ENCODE peak calls at places on chromosome 2, in eight cellular contexts. P, J, L, U, R, E, H and Z are unnamed samples.

GRCh38 chr2:46179037-46179621 is 118.1 kb upstream of the EPAS1 start:
- DNase-seq in P (peak; percentile 58), J (peak; percentile 78), L (peak; percentile 17), U (peak; percentile 93), R (peak; percentile 78), E (no peak), H (peak; percentile 97), Z (peak; percentile 99)

GRCh38 chr2:105517814-105518705 is 119.2 kb upstream of the FHL2 start:
- DNase-seq in P (no peak), J (no peak), L (peak; percentile 46), U (peak; percentile 63), R (peak; percentile 85), E (no peak), H (peak; percentile 90), Z (peak; percentile 73)

GRCh38 chr2:42722328-42723190 is 41.4 kb downstream of the OXER1 start:
- DNase-seq in P (peak; percentile 72), J (peak; percentile 55), L (peak; percentile 68), U (peak; percentile 86), R (peak; percentile 29), E (no peak), H (peak; percentile 92), Z (peak; percentile 85)

GRCh38 chr2:20868377-20868776 is 45.5 kb upstream of the LDAH start:
- DNase-seq in P (peak; percentile 67), J (peak; percentile 15), L (no peak), U (no peak), R (no peak), E (no peak), H (no peak), Z (no peak)

GRCh38 chr2:222799262-222799918 is 61.4 kb upstream of the ACSL3 start:
- DNase-seq in P (no peak), J (no peak), L (no peak), U (no peak), R (no peak), E (no peak), H (no peak), Z (no peak)

GRCh38 chr2:75047189-75047812 is 88.9 kb downstream of the POLE4 start:
- DNase-seq in P (peak; percentile 47), J (no peak), L (no peak), U (peak; percentile 70), R (no peak), E (no peak), H (peak; percentile 54), Z (peak; percentile 51)

GRCh38 chr2:70454936-70455544 is 98.6 kb downstream of the TGFA start:
- DNase-seq in P (peak; percentile 41), J (peak; percentile 91), L (no peak), U (no peak), R (no peak), E (no peak), H (no peak), Z (no peak)

GRCh38 chr2:163132850-163133249 is 294.3 kb upstream of the KCNH7 start:
- DNase-seq in P (no peak), J (peak; percentile 18), L (no peak), U (peak; percentile 35), R (no peak), E (no peak), H (peak; percentile 3), Z (peak; percentile 35)

GRCh38 chr2:127508621-127509034 is 17.7 kb downstream of the IWS1 start:
- DNase-seq in P (peak; percentile 99), J (peak; percentile 91), L (peak; percentile 55), U (peak; percentile 98), R (peak; percentile 78), E (peak; percentile 47), H (peak; percentile 100), Z (peak; percentile 99)

GRCh38 chr2:241191101-241191500 is 2.6 kb downstream of the ANO7 start:
- DNase-seq in P (no peak), J (no peak), L (no peak), U (no peak), R (no peak), E (no peak), H (no peak), Z (no peak)

GRCh38 chr2:45849491-45850283 is 198.2 kb downstream of the PRKCE start:
- DNase-seq in P (peak; percentile 77), J (no peak), L (no peak), U (peak; percentile 73), R (no peak), E (no peak), H (peak; percentile 96), Z (peak; percentile 73)

GRCh38 chr2:52597361-52597760 is 1170.2 kb upstream of the CHAC2 start:
- DNase-seq in P (no peak), J (no peak), L (no peak), U (no peak), R (no peak), E (no peak), H (no peak), Z (no peak)

GRCh38 chr2:105248316-105249070 is 7.0 kb downstream of the GPR45 start:
- DNase-seq in P (no peak), J (no peak), L (no peak), U (no peak), R (no peak), E (no peak), H (peak; percentile 46), Z (no peak)

GRCh38 chr2:72612614-72613160 is 213.1 kb downstream of the EXOC6B start:
- DNase-seq in P (no peak), J (no peak), L (no peak), U (no peak), R (no peak), E (no peak), H (no peak), Z (no peak)

GRCh38 chr2:126739093-126739492 is 83.1 kb downstream of the GYPC start:
- DNase-seq in P (no peak), J (no peak), L (no peak), U (no peak), R (no peak), E (no peak), H (no peak), Z (no peak)

GRCh38 chr2:109238580-109238979 is 109.6 kb downstream of the SH3RF3 start:
- DNase-seq in P (peak; percentile 48), J (peak; percentile 100), L (peak; percentile 30), U (peak; percentile 69), R (peak; percentile 65), E (no peak), H (peak; percentile 95), Z (peak; percentile 96)

DNA sequence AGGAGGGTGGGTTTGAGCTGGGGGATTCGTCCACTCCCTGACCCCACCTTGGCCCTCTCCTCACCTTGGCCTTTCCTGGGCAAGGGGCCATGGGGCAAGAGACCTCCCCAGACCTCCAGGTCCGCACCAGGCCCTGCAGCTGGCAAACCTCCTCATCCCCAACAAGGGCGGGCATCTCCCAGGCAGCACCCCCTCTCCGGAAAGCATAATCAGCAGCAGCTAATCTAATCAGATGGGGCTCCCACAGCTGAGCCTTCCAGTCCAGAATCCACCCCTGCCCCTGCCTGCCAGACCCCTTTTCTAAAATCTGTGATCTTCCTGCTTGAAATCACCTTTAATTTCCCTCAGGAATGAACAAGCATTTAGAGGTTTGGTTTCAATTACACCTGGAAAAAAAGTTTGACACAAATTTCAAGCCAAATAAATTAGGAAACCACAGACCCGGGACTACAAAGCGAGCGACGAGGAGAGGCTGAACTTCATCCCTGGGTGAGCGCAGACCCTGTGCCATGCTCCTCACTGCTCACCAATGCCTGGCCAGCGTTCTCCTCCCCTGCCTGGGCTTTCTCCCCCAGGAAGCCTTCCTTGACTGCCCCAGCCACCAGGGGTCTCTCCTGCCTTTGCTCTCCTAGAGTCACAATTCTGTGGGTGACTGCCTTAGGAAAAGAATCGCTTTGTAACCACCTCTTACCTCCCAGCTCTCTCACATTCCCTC is 143.0 kb upstream of the MYCN start:
- DNase-seq in P (no peak), J (peak; percentile 14), L (no peak), U (no peak), R (no peak), E (no peak), H (no peak), Z (no peak)
- TF ChIP-seq CTCF in P (no peak), J (peak; percentile 30), L (no peak), U (no peak), R (no peak), E (no peak), H (no peak), Z (no peak)

GRCh38 chr2:192814376-192814775 is 619.6 kb upstream of the TMEFF2 start:
- DNase-seq in P (no peak), J (no peak), L (no peak), U (no peak), R (no peak), E (no peak), H (no peak), Z (no peak)

GRCh38 chr2:192809173-192809572 is 614.4 kb upstream of the TMEFF2 start:
- DNase-seq in P (no peak), J (no peak), L (no peak), U (no peak), R (no peak), E (no peak), H (no peak), Z (no peak)

DNA sequence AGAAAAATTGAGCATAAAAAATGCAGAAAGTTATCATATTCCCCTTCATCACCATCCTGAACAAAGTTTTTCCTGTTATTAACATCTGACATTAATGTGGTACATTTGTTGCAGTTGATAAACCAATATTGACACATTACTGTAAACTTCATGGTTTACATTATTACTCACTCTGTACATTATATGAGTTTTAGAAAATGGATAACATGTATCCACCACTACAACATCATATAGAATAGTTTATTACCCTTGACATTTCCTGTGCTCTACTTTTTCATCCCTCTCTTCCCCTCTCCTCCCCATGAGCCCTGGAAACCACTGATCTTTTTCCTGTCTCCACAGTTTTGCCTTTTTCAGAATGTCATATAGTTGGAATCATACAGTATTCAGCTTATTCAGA is 618.6 kb upstream of the TMEFF2 start:
- DNase-seq in P (no peak), J (no peak), L (no peak), U (no peak), R (no peak), E (no peak), H (no peak), Z (no peak)
- H3K4me3 ChIP-seq in P (no peak overlapping the region), J (no peak overlapping the region), L (no peak overlapping the region), U (no peak overlapping the region), R (no peak overlapping the region), E (no peak overlapping the region), H (no peak overlapping the region), Z (no peak overlapping the region)

DNA sequence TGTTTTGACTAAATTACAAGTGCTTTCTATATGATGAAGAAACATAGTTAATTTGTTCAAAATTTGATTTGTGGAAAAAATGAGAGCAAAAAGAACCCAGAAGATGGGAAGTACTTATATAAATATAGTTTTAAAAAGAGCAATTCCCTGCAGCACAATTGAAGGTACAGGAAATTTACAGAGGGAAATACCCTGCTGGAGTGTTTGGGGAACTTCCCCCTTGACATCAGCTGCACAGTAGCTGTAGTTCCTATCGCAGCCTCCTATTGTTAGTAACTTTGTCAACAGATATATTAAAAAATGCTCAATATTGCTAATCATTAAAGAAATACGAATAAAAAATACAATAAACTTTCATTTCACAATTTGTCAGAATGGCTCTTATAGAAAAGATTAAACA is 1118.8 kb upstream of the ZEB2 start:
- DNase-seq in P (no peak), J (peak; percentile 29), L (no peak), U (no peak), R (no peak), E (no peak), H (no peak), Z (no peak)
- TF ChIP-seq CTCF in P (no peak), J (no peak), L (peak; percentile 6), U (peak; percentile 7), R (no peak), E (no peak), H (no peak), Z (peak; percentile 27)

DNA sequence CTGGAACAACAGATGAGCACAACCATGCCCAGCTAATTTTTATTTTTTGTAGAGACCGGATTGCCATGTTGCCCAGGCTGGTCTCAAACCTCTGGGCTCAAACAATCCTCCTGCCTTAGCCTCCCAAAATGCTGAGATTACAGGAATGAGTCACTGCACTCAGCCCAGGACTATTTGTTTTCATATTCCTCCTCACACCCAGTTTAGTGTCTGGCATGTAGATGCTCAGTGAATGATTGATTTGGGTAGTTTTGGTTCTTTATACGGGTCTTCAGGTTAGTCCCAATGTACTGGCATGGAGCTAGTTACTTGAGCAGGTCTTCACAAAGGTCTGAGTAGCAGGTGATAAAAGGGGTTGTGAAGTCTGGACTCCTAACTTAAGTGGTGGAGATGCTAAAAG is 6.2 kb downstream of the EIF2B4 start:
- DNase-seq in P (no peak), J (no peak), L (no peak), U (no peak), R (no peak), E (no peak), H (no peak), Z (no peak)
- H3K4me3 ChIP-seq in P (no peak overlapping the region), J (no peak overlapping the region), L (no peak overlapping the region), U (no peak overlapping the region), R (no peak overlapping the region), E (no peak overlapping the region), H (no peak overlapping the region), Z (no peak overlapping the region)